ENCODE peak calls at places on chromosomes 3 and 15, in nine cellular contexts. D, B, Z, K, E, T, F, C and W are unnamed samples.

GRCh38 chr3:127611251-127611650 is 13.0 kb downstream of the MCM2 start:
- DNase-seq in Z (no peak), K (no peak), D (peak; percentile 41), E (no peak), B (no peak), F (no peak), C (no peak), T (no peak), W (no peak)

GRCh38 chr3:44661189-44661588 is 12.7 kb downstream of the ZNF35 start:
- DNase-seq in C (no peak), E (no peak), T (no peak), K (no peak), D (no peak), B (no peak), Z (no peak), F (no peak), W (no peak)

GRCh38 chr3:50620420-50620819 is 3.5 kb downstream of the MAPKAPK3 start:
- DNase-seq in C (no peak), T (no peak), E (no peak), K (no peak), D (peak; percentile 67), Z (no peak), F (no peak), B (no peak), W (no peak)

GRCh38 chr3:179454887-179455286 is 3.6 kb upstream of the GNB4 start:
- DNase-seq in Z (peak; percentile 22), T (no peak), E (peak; percentile 56), C (no peak), D (no peak), F (no peak), B (no peak), K (no peak), W (no peak)

GRCh38 chr3:50189274-50189673 is 2.1 kb upstream of the GNAT1 start:
- DNase-seq in B (peak; percentile 78), C (peak; percentile 61), K (peak; percentile 54), F (peak; percentile 76), Z (peak; percentile 76), T (peak; percentile 60), E (peak; percentile 79), D (no peak), W (peak; percentile 55)

GRCh38 chr3:45321607-45322391 is 66.6 kb upstream of the LARS2 start:
- DNase-seq in E (no peak), D (no peak), F (no peak), K (no peak), C (no peak), Z (no peak), B (no peak), T (peak; percentile 11), W (no peak)

GRCh38 chr3:38723569-38724391 is 74.3 kb upstream of the SCN5A start:
- DNase-seq in T (peak; percentile 7), F (peak; percentile 68), Z (no peak), K (no peak), C (no peak), B (no peak), D (no peak), E (no peak), W (no peak)

GRCh38 chr3:184156522-184156955 is 1.4 kb downstream of the DVL3 start:
- DNase-seq in C (no peak), E (peak; percentile 60), B (no peak), K (no peak), T (peak; percentile 36), Z (peak; percentile 32), F (peak; percentile 85), D (peak; percentile 76), W (no peak)

GRCh38 chr3:191531434-191531833 is 70.5 kb downstream of the PYDC2 start:
- DNase-seq in E (no peak), F (no peak), B (no peak), Z (no peak), D (no peak), C (no peak), K (no peak), T (peak; percentile 1), W (no peak)

GRCh38 chr3:159977295-159977694 is 11.3 kb upstream of the IL12A start:
- DNase-seq in K (no peak), C (no peak), Z (no peak), E (no peak), F (no peak), D (no peak), B (no peak), T (no peak), W (no peak)

GRCh38 chr3:83523470-83524073 is 1435.2 kb upstream of the CADM2 start:
- DNase-seq in F (no peak), T (peak; percentile 42), Z (peak; percentile 49), E (no peak), B (peak; percentile 58), K (peak; percentile 23), D (no peak), C (peak; percentile 32), W (no peak)

GRCh38 chr3:67001086-67001861 is 3.2 kb downstream of the KBTBD8 start:
- DNase-seq in E (no peak), K (no peak), D (no peak), B (no peak), Z (no peak), F (no peak), C (no peak), T (no peak), W (no peak)

GRCh38 chr15:62187425-62187824 is 22.3 kb upstream of the C2CD4B start:
- DNase-seq in E (no peak), Z (no peak), K (no peak), D (no peak), C (no peak), T (no peak), B (no peak), F (no peak), W (no peak)

GRCh38 chr15:65085990-65086679 is 9.6 kb downstream of the KBTBD13 start:
- DNase-seq in B (peak; percentile 79), K (no peak), E (peak; percentile 16), Z (peak; percentile 15), D (no peak), C (no peak), T (no peak), F (no peak), W (no peak)

GRCh38 chr3:186442162-186442561 is 80.1 kb upstream of the DGKG start:
- DNase-seq in B (no peak), T (no peak), D (no peak), F (peak; percentile 66), E (no peak), K (no peak), C (no peak), Z (no peak), W (no peak)

GRCh38 chr15:65937476-65937875 is 68.2 kb downstream of the RAB11A start:
- DNase-seq in E (peak; percentile 15), F (no peak), D (no peak), K (no peak), C (no peak), T (peak; percentile 15), B (no peak), Z (peak; percentile 16), W (no peak)

GRCh38 chr3:49617390-49618013 is 56.6 kb upstream of the APEH start:
- DNase-seq in K (no peak), C (no peak), D (peak; percentile 29), T (no peak), Z (no peak), B (no peak), F (no peak), E (no peak), W (no peak)

DNA sequence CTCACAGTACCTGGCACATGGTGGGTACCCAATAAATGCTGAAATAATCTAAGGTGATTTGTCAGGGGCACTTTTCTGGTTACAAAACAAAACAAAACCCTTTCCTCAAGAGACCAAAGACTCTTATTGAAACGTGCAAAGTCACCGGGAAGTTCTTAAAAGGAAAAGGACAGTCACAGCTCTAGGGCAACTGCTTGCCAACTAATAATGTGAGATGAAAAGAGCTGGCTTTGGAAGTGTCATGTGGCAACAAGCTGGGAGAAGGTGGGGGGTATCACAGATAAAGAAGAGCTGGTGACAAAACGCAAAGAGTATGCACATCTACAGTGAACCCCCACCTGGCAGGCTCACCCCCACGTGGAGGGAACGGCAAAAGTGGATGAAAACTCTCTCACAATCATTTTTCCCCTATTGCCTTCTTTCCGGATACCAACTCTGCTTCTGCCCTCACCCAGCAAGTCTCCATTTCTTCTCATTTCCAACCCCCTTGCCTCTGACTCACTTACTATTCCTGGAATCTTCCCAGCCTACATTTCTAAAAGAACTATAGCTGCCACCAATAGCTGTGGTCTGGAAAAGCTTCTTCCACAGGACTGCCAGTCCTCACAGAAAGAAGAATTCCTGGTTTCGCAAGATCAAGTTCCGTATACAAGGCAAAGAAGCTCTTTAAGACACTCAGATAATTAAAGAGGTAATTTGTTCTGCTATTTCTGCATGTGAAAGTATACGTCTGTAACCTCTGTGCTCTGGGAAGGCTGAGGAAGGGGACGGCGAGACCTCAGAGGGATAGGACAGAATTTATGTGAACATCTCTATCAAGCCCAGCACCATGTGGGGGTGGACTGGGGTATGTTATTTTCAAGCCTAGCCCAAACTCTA is 21.8 kb upstream of the ANPEP start:
- DNase-seq in F (no peak), Z (peak; percentile 86), D (no peak), C (no peak), E (peak; percentile 96), B (no peak), T (peak; percentile 96), K (peak; percentile 75), W (peak; percentile 84)
- H3K4me3 ChIP-seq in F (no peak overlapping the region), Z (peak overlapping the region; percentile 20), D (no peak overlapping the region), C (no peak overlapping the region), E (no peak overlapping the region), B (no peak overlapping the region), T (peak overlapping the region; percentile 43), K (no peak overlapping the region), W (peak overlapping the region; percentile 25)

DNA sequence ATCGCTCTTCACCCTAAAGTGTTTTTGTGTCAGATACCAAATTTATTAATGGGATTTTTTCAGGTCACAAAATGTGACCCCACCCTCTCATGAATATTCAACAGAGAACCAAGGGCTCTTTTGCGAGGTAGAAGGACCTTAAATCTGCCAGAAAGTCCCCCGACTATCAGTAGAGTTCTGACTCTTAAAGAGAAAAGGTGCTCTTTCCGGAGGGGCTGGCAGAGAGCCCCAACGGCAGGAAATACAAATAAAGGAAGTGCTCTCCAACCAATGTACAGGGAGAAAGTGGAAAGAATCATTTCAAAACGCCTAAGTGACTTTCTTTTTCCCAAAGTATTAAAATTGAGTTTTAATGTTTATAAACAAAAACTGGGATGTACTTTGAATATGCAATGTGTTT is 517.2 kb downstream of the FOXP1 start:
- DNase-seq in E (no peak), F (no peak), C (no peak), Z (no peak), K (no peak), D (no peak), B (no peak), T (no peak), W (no peak)
- H3K27me3 ChIP-seq in E (no peaks in the 10 kb centered on the region), F (no peaks in the 10 kb centered on the region), C (no peaks in the 10 kb centered on the region), Z (no peaks in the 10 kb centered on the region), K (no peaks in the 10 kb centered on the region), D (no peaks in the 10 kb centered on the region), B (no peaks in the 10 kb centered on the region), T (no peaks in the 10 kb centered on the region), W (no peaks in the 10 kb centered on the region)

GRCh38 chr3:52763466-52763865 is 7.3 kb downstream of the NEK4 start:
- DNase-seq in E (no peak), D (no peak), C (no peak), K (no peak), T (no peak), B (no peak), Z (no peak), F (no peak), W (no peak)
- TF ChIP-seq CTCF in E (no peak), D (no peak), C (no peak), K (no peak), T (no peak), B (no peak), Z (no peak), F (no peak), W (no peak)

DNA sequence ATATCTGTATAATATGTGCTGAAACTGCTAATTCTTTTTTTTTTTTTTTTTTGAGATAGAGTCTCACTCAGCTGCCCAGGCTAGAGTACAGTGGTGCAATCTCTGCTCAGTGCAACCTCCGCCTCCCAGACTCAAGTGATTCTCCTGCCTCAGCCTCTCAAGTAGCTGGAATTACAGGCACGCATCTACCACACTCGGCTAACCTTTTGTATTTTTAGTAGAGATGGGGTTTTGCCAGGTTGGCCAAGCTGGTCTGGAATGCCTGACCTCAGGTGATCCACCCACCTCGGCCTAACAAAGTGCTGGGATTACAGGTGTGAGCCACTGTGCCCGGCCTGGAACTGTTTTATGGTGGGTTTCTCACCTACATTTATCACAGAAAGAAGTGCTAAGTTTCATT is 307.8 kb upstream of the STT3B start:
- DNase-seq in T (no peak), D (no peak), F (no peak), E (no peak), B (no peak), C (no peak), K (no peak), Z (no peak), W (no peak)
- H3K4me3 ChIP-seq in T (no peak overlapping the region), D (no peak overlapping the region), F (no peak overlapping the region), E (no peak overlapping the region), B (no peak overlapping the region), C (no peak overlapping the region), K (no peak overlapping the region), Z (no peak overlapping the region), W (no peak overlapping the region)